ENCODE peak calls at places on chromosomes 1 and 21, in seven cellular contexts. Q is activated CD4-positive, CD25-positive, alpha-beta regulatory T cell; A is thoracic aorta; H is activated T-cell treated with anti-CD3 and anti-CD28 coated beads for 1 hour; N is GM23338; O is EL; D is pancreas. R is an unnamed sample.

GRCh38 chr1:156471496-156472490 is 28.8 kb downstream of the MEF2D start:
- DNase-seq in Q (no peak), A (peak), H (no peak), N (no peak), O (no peak), D (peak), R (no peak)

GRCh38 chr1:235513495-235514366 is 9.5 kb upstream of the B3GALNT2 start:
- DNase-seq in Q (no peak), A (no peak), H (no peak), N (peak), O (peak), D (peak), R (peak)

GRCh38 chr1:232430467-232430866 is 199.5 kb downstream of the SIPA1L2 start:
- DNase-seq in Q (no peak), A (no peak), H (no peak), N (no peak), O (no peak), D (no peak), R (no peak)

GRCh38 chr1:36522021-36522420 is 39.3 kb upstream of the CSF3R start:
- DNase-seq in Q (no peak), A (no peak), H (no peak), N (no peak), O (no peak), D (no peak), R (no peak)

GRCh38 chr1:11294951-11295350 is 22.0 kb downstream of the UBIAD1 start:
- DNase-seq in Q (no peak), A (no peak), H (no peak), N (no peak), O (no peak), D (no peak), R (no peak)

GRCh38 chr21:35275776-35276175 is 226.7 kb upstream of the RUNX1 start:
- DNase-seq in Q (no peak), A (no peak), H (no peak), N (no peak), O (no peak), D (no peak), R (no peak)

GRCh38 chr1:204573563-204573925 is 57.3 kb downstream of the MDM4 start:
- DNase-seq in Q (no peak), A (no peak), H (no peak), N (no peak), O (peak), D (no peak), R (peak)

GRCh38 chr1:228141871-228142615 is 2.0 kb downstream of the GUK1 start:
- DNase-seq in Q (no peak), A (no peak), H (no peak), N (no peak), O (no peak), D (no peak), R (peak)

GRCh38 chr1:84345220-84345619 is 43.7 kb downstream of the SAMD13 start:
- DNase-seq in Q (no peak), A (no peak), H (no peak), N (no peak), O (no peak), D (no peak), R (no peak)

GRCh38 chr1:181746224-181746623 is 262.9 kb downstream of the CACNA1E start:
- DNase-seq in Q (no peak), A (no peak), H (no peak), N (no peak), O (no peak), D (no peak), R (no peak)

GRCh38 chr1:34398205-34398915 is 221.7 kb downstream of the C1orf94 start:
- DNase-seq in Q (no peak), A (no peak), H (no peak), N (no peak), O (no peak), D (no peak), R (no peak)

GRCh38 chr1:103525114-103525606 is 339 bp upstream of the RNPC3 start:
- DNase-seq in Q (no peak), A (no peak), H (no peak), N (peak), O (peak), D (peak), R (peak)

GRCh38 chr1:41955461-41956159 is 36.9 kb upstream of the HIVEP3 start:
- DNase-seq in Q (no peak), A (no peak), H (no peak), N (no peak), O (peak), D (no peak), R (no peak)

GRCh38 chr1:231396643-231397042 is 25.4 kb downstream of the EGLN1 start:
- DNase-seq in Q (no peak), A (no peak), H (no peak), N (no peak), O (peak), D (no peak), R (no peak)

R was measured in lower leg skin.